ENCODE peak calls at places on chromosomes 5 and 9, in four cellular contexts. W is OCI-LY7, F is fibroblast of pulmonary artery, L is right cardiac atrium. T is an unnamed sample.

GRCh38 chr9:63859475-63860215 is 1425.4 kb downstream of the FOXD4L5 start:
- DNase-seq in W (no peak), F (peak), L (peak), T (peak)

GRCh38 chr9:73780916-73781315 is 629.3 kb downstream of the ANXA1 start:
- DNase-seq in W (no peak), F (peak), L (no peak), T (peak)

GRCh38 chr5:43643327-43643726 is 40.3 kb downstream of the NNT start:
- DNase-seq in W (no peak), F (no peak), L (no peak), T (no peak)

GRCh38 chr5:172835246-172836030 is 1.4 kb downstream of the ERGIC1 start:
- DNase-seq in W (peak), F (no peak), L (no peak), T (no peak)

GRCh38 chr9:92740015-92740408 is 24.6 kb downstream of the BICD2 start:
- DNase-seq in W (no peak), F (peak), L (no peak), T (no peak)

GRCh38 chr5:170638454-170639220 is 134.8 kb downstream of the KCNIP1 start:
- DNase-seq in W (peak), F (peak), L (peak), T (peak)

GRCh38 chr5:19795218-19795617 is 192.8 kb downstream of the CDH18 start:
- DNase-seq in W (no peak), F (peak), L (no peak), T (peak)

GRCh38 chr5:36417221-36417620 is 115.5 kb upstream of the RANBP3L start:
- DNase-seq in W (no peak), F (peak), L (no peak), T (no peak)

GRCh38 chr5:152634596-152634995 is 229.5 kb upstream of the NMUR2 start:
- DNase-seq in W (no peak), F (no peak), L (no peak), T (no peak)

GRCh38 chr9:87516222-87516930 is 18.7 kb downstream of the DAPK1 start:
- DNase-seq in W (no peak), F (peak), L (peak), T (no peak)

GRCh38 chr9:70888471-70888870 is 232.9 kb downstream of the TRPM3 start:
- DNase-seq in W (no peak), F (no peak), L (no peak), T (no peak)

GRCh38 chr5:133482033-133482432 is 130.3 kb downstream of the FSTL4 start:
- DNase-seq in W (no peak), F (no peak), L (no peak), T (no peak)

GRCh38 chr9:129282308-129283211 is 104.5 kb upstream of the IER5L start:
- DNase-seq in W (no peak), F (no peak), L (no peak), T (no peak)

GRCh38 chr5:154203798-154204578 is 13.5 kb downstream of the GALNT10 start:
- DNase-seq in W (no peak), F (no peak), L (no peak), T (no peak)

GRCh38 chr5:68343421-68343826 is 127.9 kb downstream of the PIK3R1 start:
- DNase-seq in W (no peak), F (peak), L (peak), T (peak)

GRCh38 chr9:113645972-113646241 is 182.4 kb downstream of the RGS3 start:
- DNase-seq in W (no peak), F (no peak), L (no peak), T (no peak)

GRCh38 chr5:54610197-54610898 is 92.8 kb downstream of the SNX18 start:
- DNase-seq in W (peak), F (no peak), L (no peak), T (no peak)

GRCh38 chr5:76689321-76690026 is 26.5 kb upstream of the F2R start:
- DNase-seq in W (no peak), F (peak), L (no peak), T (peak)

GRCh38 chr5:114419941-114420340 is 58.1 kb downstream of the KCNN2 start:
- DNase-seq in W (no peak), F (peak), L (no peak), T (peak)

GRCh38 chr9:101200852-101201251 is 172.3 kb downstream of the PLPPR1 start:
- DNase-seq in W (no peak), F (no peak), L (no peak), T (no peak)

GRCh38 chr9:1077616-1078015 is 27.5 kb downstream of the DMRT2 start:
- DNase-seq in W (no peak), F (no peak), L (no peak), T (no peak)
- H3K4me3 ChIP-seq in W (no peak), F (no peak), L (no peak), T (no peak)

DNA sequence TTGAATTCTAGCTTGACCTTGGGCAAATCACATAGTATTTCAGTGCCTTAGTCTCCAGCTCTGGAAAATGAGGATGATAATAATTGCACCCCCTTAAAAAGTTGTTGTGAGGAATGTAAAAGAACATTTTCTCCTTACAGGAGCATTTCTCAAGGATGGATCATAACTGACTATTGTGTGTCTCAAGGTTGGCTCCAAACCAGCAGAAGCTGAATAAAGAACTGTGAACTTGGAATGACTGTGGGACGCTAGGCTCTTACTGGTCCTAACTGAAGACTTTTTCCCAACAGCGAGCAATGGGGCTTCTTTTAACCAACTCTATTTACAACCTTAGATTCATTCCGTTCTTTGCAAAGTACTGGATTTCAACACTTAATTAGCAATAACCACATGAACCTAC is 26.2 kb upstream of the GLRX start:
- DNase-seq in W (no peak), F (peak), L (no peak), T (peak)
- H3K4me3 ChIP-seq in W (no peak), F (no peak), L (no peak), T (no peak)

GRCh38 chr9:110206388-110206787 is 1.6 kb downstream of the C9orf152 start:
- DNase-seq in W (no peak), F (no peak), L (no peak), T (no peak)
- H3K4me3 ChIP-seq in W (no peak), F (no peak), L (no peak), T (no peak)

GRCh38 chr5:92500752-92501151 is 1080.3 kb downstream of the NR2F1-AS1 start:
- DNase-seq in W (no peak), F (no peak), L (no peak), T (no peak)

GRCh38 chr5:92508271-92508670 is 1072.7 kb downstream of the NR2F1-AS1 start:
- DNase-seq in W (no peak), F (no peak), L (no peak), T (no peak)

GRCh38 chr5:92505145-92505544 is 1075.9 kb downstream of the NR2F1-AS1 start:
- DNase-seq in W (no peak), F (peak), L (no peak), T (no peak)

GRCh38 chr5:92504346-92504745 is 1076.7 kb downstream of the NR2F1-AS1 start:
- DNase-seq in W (no peak), F (peak), L (no peak), T (no peak)

DNA sequence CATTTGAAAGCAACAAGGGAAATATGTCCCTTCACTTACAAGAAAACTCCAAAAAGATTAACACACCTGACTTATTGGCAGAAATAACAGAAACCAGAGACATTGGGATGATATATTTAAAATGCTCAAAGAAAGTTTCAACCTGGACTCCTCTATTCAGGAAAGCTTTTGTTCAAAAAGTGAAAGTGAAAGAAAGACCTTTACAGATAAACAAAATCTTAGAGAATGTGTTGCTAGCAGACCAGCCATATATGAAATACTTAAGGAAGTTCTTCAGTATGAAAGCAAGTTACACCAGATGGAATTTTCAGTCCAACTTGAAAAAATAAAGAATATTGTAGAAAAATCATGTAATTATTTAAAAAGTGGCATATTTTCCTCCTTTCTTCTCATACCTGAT is 1075.1 kb downstream of the NR2F1-AS1 start:
- DNase-seq in W (no peak), F (peak), L (no peak), T (no peak)
- H3K4me3 ChIP-seq in W (no peak), F (peak), L (no peak), T (no peak)

T was measured in foreskin fibroblast.